ENCODE peak calls at places on chromosomes 7 and 10, in ten cellular contexts. Y is body of pancreas, C is ovary, G is right cardiac atrium, W is small intestine, O is neuronal stem cell, A is IMR-90, F is spleen, N is A549, T is colonic mucosa. V is an unnamed sample.

GRCh38 chr7:22572937-22573336 is 72.9 kb upstream of the STEAP1B start:
- DNase-seq in F (no peak), W (no peak), G (no peak), C (no peak), A (peak; percentile 81), Y (no peak), T (no peak), O (no peak), N (peak; percentile 36), V (no peak)

GRCh38 chr7:150356265-150356897 is 12.2 kb upstream of the REPIN1 start:
- DNase-seq in F (no peak), G (no peak), W (no peak), N (peak; percentile 40), A (peak; percentile 33), Y (no peak), T (no peak), C (no peak), O (peak; percentile 51), V (no peak)

GRCh38 chr7:21044384-21044783 is 257.7 kb upstream of the SP8 start:
- DNase-seq in C (no peak), N (no peak), W (no peak), T (no peak), Y (no peak), G (no peak), O (no peak), A (no peak), F (no peak), V (no peak)

GRCh38 chr10:74227697-74228424 is 76.8 kb downstream of the ADK start:
- DNase-seq in F (no peak), W (peak; percentile 10), C (no peak), T (no peak), O (no peak), Y (no peak), G (no peak), A (peak; percentile 62), N (peak; percentile 28), V (no peak)

GRCh38 chr7:100191775-100192174 is 14.1 kb downstream of the STAG3 start:
- DNase-seq in G (no peak), C (no peak), F (no peak), O (no peak), T (no peak), A (peak; percentile 78), N (no peak), W (no peak), Y (no peak), V (no peak)

GRCh38 chr7:25244193-25244592 is 15.9 kb upstream of the NPVF start:
- DNase-seq in N (no peak), F (no peak), O (no peak), C (no peak), W (no peak), Y (no peak), G (no peak), T (no peak), A (no peak), V (no peak)

GRCh38 chr10:110793128-110793812 is 78.5 kb upstream of the PDCD4 start:
- DNase-seq in T (no peak), F (no peak), W (no peak), N (no peak), G (no peak), C (no peak), A (no peak), O (no peak), Y (no peak), V (no peak)

GRCh38 chr7:23467731-23468720 is 2.3 kb downstream of the IGF2BP3 start:
- DNase-seq in O (peak; percentile 58), Y (no peak), W (no peak), N (peak; percentile 62), T (no peak), F (peak; percentile 59), C (no peak), G (no peak), A (peak; percentile 68), V (no peak)

GRCh38 chr10:108862691-108863350 is 1060.5 kb downstream of the XPNPEP1 start:
- DNase-seq in C (no peak), G (no peak), Y (no peak), A (peak; percentile 69), O (no peak), N (no peak), T (no peak), W (no peak), F (no peak), V (no peak)

GRCh38 chr7:27994639-27995038 is 186.0 kb downstream of the JAZF1 start:
- DNase-seq in G (no peak), T (peak; percentile 50), C (no peak), F (no peak), Y (no peak), N (no peak), O (no peak), W (peak; percentile 19), A (peak; percentile 22), V (no peak)

GRCh38 chr7:28512648-28513435 is 100.5 kb downstream of the CREB5 start:
- DNase-seq in W (no peak), O (no peak), C (no peak), T (no peak), F (no peak), N (no peak), Y (no peak), A (no peak), G (no peak), V (no peak)

DNA sequence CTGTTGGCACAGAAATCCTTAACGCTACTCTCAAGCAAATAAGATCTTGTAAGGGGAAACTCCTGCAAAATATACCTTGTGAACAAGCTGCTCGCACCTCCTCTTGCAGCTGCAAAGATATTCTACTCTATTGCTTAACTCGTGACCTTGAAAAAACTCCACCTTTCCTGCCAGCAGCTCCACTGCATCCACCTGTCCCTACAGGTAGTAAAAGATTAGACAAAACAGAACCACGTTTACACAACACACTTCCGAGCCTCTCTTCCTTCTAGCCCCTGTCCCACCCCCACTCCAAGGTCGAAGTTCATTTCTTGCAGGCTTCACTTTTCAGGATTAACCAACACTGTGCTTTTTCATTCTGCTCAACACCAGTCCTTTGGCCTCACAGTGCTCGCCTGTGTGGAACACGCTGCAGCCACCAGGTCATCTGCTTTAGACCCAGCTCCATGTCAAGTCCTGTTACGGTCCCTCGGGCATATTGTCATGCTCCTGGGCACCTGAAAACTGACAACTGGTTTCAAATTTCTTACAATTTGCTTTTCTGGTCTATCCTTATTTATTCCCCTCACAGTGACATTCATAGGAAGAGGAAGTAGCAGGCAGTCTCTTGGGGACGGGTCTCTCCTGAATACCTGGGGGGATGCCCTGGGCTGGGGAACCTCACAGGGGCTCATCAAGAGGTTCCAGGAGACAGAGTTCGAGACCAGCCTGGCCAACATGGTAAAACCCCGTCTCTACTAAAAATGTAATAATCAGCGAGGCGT is 165.8 kb upstream of the KLF14 start:
- DNase-seq in G (no peak), W (peak; percentile 98), A (no peak), F (no peak), O (no peak), T (peak; percentile 91), N (no peak), Y (peak; percentile 85), C (no peak), V (no peak)
- H3K27ac ChIP-seq in G (no peak overlapping the region), W (peak overlapping the region; percentile 85), A (peak overlapping the region; percentile 84), F (no peak overlapping the region), O (no peak overlapping the region), T (peak overlapping the region; percentile 95), N (peak overlapping the region; percentile 93), Y (peak overlapping the region; percentile 70), C (no peak overlapping the region), V (peak overlapping the region; percentile 80)

GRCh38 chr7:131029002-131029401 is 295.0 kb upstream of the KLF14 start:
- DNase-seq in A (no peak), Y (no peak), O (no peak), W (no peak), N (no peak), T (no peak), C (no peak), F (no peak), G (no peak), V (no peak)
- H3K4me1 ChIP-seq in A (peaks cover 4% of the 10 kb centered on the region), Y (peaks cover 24% of the 10 kb centered on the region), O (no peaks in the 10 kb centered on the region), W (no peaks in the 10 kb centered on the region), N (peaks cover 51% of the 10 kb centered on the region), T (no peaks in the 10 kb centered on the region), C (peaks cover 9% of the 10 kb centered on the region), F (peaks cover 48% of the 10 kb centered on the region), G (peaks cover 14% of the 10 kb centered on the region), V (peaks cover 29% of the 10 kb centered on the region)

DNA sequence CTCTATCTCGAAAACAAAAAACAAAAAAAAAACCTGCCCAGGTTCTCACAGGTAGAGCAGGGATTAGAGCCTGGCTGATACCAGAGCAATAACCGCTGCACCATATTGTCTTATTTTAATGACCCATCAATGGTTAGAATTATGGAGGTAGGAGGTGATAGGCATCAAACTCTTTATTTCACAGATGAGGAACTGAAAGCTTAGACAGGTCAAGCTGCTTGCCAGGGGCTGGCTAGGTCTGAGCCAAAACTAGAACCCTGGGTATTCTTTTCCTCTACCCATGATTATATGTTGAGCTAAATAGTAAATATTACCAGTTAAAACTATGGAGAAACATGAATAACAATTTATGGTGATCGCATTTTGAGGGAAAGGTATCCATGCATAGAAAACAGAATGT is 2.0 kb upstream of the PPP1R3C start:
- DNase-seq in A (no peak), O (no peak), Y (no peak), T (no peak), G (no peak), N (no peak), W (no peak), C (no peak), F (no peak), V (no peak)
- H3K27ac ChIP-seq in A (no peak overlapping the region), O (no peak overlapping the region), Y (no peak overlapping the region), T (no peak overlapping the region), G (no peak overlapping the region), N (peak overlapping the region; percentile 2), W (no peak overlapping the region), C (no peak overlapping the region), F (no peak overlapping the region), V (no peak overlapping the region)

GRCh38 chr10:49079499-49079898 is 35.8 kb downstream of the VSTM4 start:
- DNase-seq in O (no peak), W (no peak), N (no peak), G (no peak), Y (no peak), F (peak; percentile 21), T (no peak), C (no peak), A (no peak), V (no peak)
- H3K4me1 ChIP-seq in O (peaks cover 38% of the 10 kb centered on the region), W (no peaks in the 10 kb centered on the region), N (no peaks in the 10 kb centered on the region), G (peaks cover 19% of the 10 kb centered on the region), Y (no peaks in the 10 kb centered on the region), F (peaks cover 8% of the 10 kb centered on the region), T (no peaks in the 10 kb centered on the region), C (peaks cover 38% of the 10 kb centered on the region), A (peaks cover 1% of the 10 kb centered on the region), V (peaks cover 54% of the 10 kb centered on the region)

DNA sequence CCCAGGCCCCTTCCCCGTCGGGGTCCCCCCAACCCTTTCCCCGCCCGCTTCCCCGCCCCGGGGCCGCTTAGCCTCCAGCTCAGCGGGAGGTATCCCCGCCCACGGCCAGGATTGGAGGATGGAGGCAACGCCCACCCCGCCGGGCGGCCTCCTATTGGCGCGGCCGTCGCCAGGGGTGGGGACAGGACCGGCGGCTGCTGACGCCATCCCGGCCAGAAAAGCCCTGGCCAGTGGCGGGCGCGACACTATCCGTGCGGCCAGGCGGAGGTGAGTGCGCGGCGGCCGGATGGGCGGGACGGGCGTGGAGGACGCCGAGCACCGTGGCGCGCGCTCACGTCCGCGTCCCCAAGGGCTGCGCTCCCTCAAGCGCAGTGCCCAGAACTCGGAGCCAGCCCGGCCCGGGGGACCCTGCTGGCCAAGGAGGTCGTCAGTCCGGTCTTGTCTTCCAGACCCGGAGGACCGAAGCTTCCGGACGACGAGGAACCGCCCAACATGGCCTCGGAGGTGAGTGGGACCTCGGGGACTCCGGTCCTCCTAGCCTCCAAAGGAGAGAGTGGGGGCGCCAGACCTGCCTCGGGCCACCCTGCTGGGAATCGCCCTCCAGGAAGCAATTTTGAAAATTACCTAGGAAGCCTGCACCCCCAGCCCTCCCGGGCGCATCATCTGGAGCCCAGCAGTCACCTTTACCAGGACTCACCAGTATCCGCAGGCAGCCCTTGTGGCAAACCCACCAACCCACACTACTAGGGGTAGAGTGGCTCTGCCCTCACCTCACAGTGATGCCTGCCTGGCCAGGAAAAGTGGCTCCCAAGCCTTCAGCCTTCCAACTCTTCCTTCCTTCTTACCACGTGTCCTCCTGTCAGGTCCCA is at the start of gene ASL:
- DNase-seq in Y (peak; percentile 96), C (peak; percentile 92), T (peak; percentile 95), F (peak; percentile 97), N (peak; percentile 89), W (peak; percentile 94), A (peak; percentile 86), O (peak; percentile 96), G (peak; percentile 96), V (peak; percentile 93)
- H3K27ac ChIP-seq in Y (peak within 1 kb of the TSS; percentile 77), C (peak within 1 kb of the TSS; percentile 49), T (peak within 1 kb of the TSS; percentile 75), F (peak within 1 kb of the TSS; percentile 82), N (peak within 1 kb of the TSS; percentile 88), W (peak within 1 kb of the TSS; percentile 76), A (peak within 1 kb of the TSS; percentile 69), O (no peak within 1 kb of the TSS), G (peak within 1 kb of the TSS; percentile 10), V (peak within 1 kb of the TSS; percentile 69)

V was measured in heart right ventricle.